ENCODE peak calls at places on chromosomes 1 and 21, in eight cellular contexts. V is left ventricle myocardium inferior, T is hippocampal formation, P is cardiac muscle cell, R is psoas muscle, Q is fibroblast of pulmonary artery, Z is mesothelial cell of epicardium, J is lower lobe of right lung. S is an unnamed sample.

GRCh38 chr1:226688056-226688748 is 50.9 kb downstream of the ITPKB start:
- DNase-seq in V (no peak), T (peak), P (no peak), R (no peak), Q (no peak), Z (no peak), J (no peak), S (no peak)

GRCh38 chr21:25967566-25968438 is 202.8 kb downstream of the APP start:
- DNase-seq in V (no peak), T (peak), P (no peak), R (no peak), Q (peak), Z (no peak), J (no peak), S (no peak)

GRCh38 chr1:57422271-57423134 is 1.4 kb downstream of the DAB1 start:
- DNase-seq in V (peak), T (no peak), P (peak), R (peak), Q (peak), Z (peak), J (no peak), S (no peak)

GRCh38 chr1:17829579-17829978 is 74.4 kb downstream of the ACTL8 start:
- DNase-seq in V (peak), T (no peak), P (no peak), R (no peak), Q (no peak), Z (no peak), J (no peak), S (no peak)

GRCh38 chr1:19311503-19311930 is 427 bp downstream of the AKR7A2 start:
- DNase-seq in V (no peak), T (no peak), P (no peak), R (peak), Q (no peak), Z (no peak), J (no peak), S (no peak)

GRCh38 chr21:40421121-40421520 is 425.8 kb downstream of the DSCAM start:
- DNase-seq in V (no peak), T (no peak), P (no peak), R (no peak), Q (no peak), Z (no peak), J (no peak), S (no peak)

GRCh38 chr1:8988618-8988967 is 37.6 kb downstream of the SLC2A7 start:
- DNase-seq in V (no peak), T (no peak), P (no peak), R (no peak), Q (no peak), Z (no peak), J (no peak), S (no peak)

GRCh38 chr1:218299416-218299815 is 14.3 kb downstream of the RRP15 start:
- DNase-seq in V (no peak), T (peak), P (peak), R (no peak), Q (peak), Z (no peak), J (no peak), S (no peak)

GRCh38 chr1:47405697-47406096 is 10.4 kb upstream of the FOXE3 start:
- DNase-seq in V (no peak), T (no peak), P (no peak), R (no peak), Q (no peak), Z (no peak), J (no peak), S (no peak)

GRCh38 chr1:65425697-65426096 is 5.2 kb downstream of the LEPR start:
- DNase-seq in V (no peak), T (no peak), P (no peak), R (no peak), Q (peak), Z (no peak), J (no peak), S (no peak)

GRCh38 chr1:107674486-107674885 is 290.5 kb downstream of the VAV3 start:
- DNase-seq in V (no peak), T (no peak), P (no peak), R (no peak), Q (no peak), Z (no peak), J (no peak), S (no peak)

GRCh38 chr21:44067011-44067839 is 40.0 kb upstream of the PWP2 start:
- DNase-seq in V (no peak), T (no peak), P (no peak), R (no peak), Q (no peak), Z (no peak), J (no peak), S (no peak)

GRCh38 chr1:85330711-85331290 is 54.4 kb upstream of the BCL10 start:
- DNase-seq in V (peak), T (no peak), P (no peak), R (no peak), Q (peak), Z (no peak), J (no peak), S (no peak)

GRCh38 chr21:46033410-46034404 is 52.1 kb downstream of the COL6A1 start:
- DNase-seq in V (no peak), T (no peak), P (no peak), R (no peak), Q (no peak), Z (no peak), J (no peak), S (no peak)

GRCh38 chr1:79391896-79392295 is 385.4 kb upstream of the ADGRL4 start:
- DNase-seq in V (no peak), T (no peak), P (no peak), R (no peak), Q (no peak), Z (no peak), J (no peak), S (no peak)